ENCODE peak calls at places on chromosome 12, in ten cellular contexts. K is astrocyte; B is aorta; L is lower lobe of right lung; H is CD4-positive, alpha-beta T cell; R is mammary epithelial cell; V is neural progenitor cell; N is psoas muscle; X is left ventricle myocardium inferior; M is CD4-positive, alpha-beta memory T cell. Y is an unnamed sample.

GRCh38 chr12:57515934-57516541 is 4.3 kb downstream of the DDIT3 start:
- DNase-seq in K (no peak), B (no peak), L (no peak), H (no peak), R (no peak), V (no peak), N (no peak), X (no peak), M (no peak), Y (no peak)

GRCh38 chr12:72989458-72989947 is 717.3 kb downstream of the TRHDE start:
- DNase-seq in K (no peak), B (no peak), L (no peak), H (no peak), R (no peak), V (no peak), N (no peak), X (no peak), M (no peak), Y (no peak)

GRCh38 chr12:96989916-96990315 is 82.9 kb downstream of the NEDD1 start:
- DNase-seq in K (peak; percentile 7), B (no peak), L (no peak), H (no peak), R (peak; percentile 35), V (peak; percentile 80), N (no peak), X (no peak), M (no peak), Y (no peak)

GRCh38 chr12:123782997-123783792 is 21.1 kb downstream of the DNAH10 start:
- DNase-seq in K (no peak), B (no peak), L (no peak), H (no peak), R (no peak), V (no peak), N (no peak), X (no peak), M (no peak), Y (no peak)

GRCh38 chr12:110354172-110354780 is 49.2 kb downstream of the ANAPC7 start:
- DNase-seq in K (no peak), B (peak; percentile 31), L (no peak), H (no peak), R (no peak), V (no peak), N (no peak), X (no peak), M (no peak), Y (no peak)

GRCh38 chr12:75666980-75667359 is 155.6 kb upstream of the KRR1 start:
- DNase-seq in K (peak; percentile 89), B (no peak), L (no peak), H (no peak), R (peak; percentile 52), V (no peak), N (no peak), X (no peak), M (no peak), Y (no peak)

GRCh38 chr12:124678421-124678893 is 111.0 kb upstream of the NCOR2 start:
- DNase-seq in K (no peak), B (no peak), L (no peak), H (no peak), R (no peak), V (no peak), N (no peak), X (no peak), M (no peak), Y (no peak)

GRCh38 chr12:18139989-18140596 is 50.1 kb upstream of the RERGL start:
- DNase-seq in K (no peak), B (no peak), L (no peak), H (no peak), R (peak; percentile 9), V (peak; percentile 16), N (no peak), X (no peak), M (no peak), Y (no peak)

GRCh38 chr12:89450922-89451321 is 73.7 kb downstream of the GALNT4 start:
- DNase-seq in K (peak; percentile 83), B (no peak), L (no peak), H (no peak), R (no peak), V (peak; percentile 44), N (no peak), X (no peak), M (no peak), Y (no peak)
- H3K27ac ChIP-seq in K (peak overlapping the region; percentile 59), B (peak overlapping the region; percentile 57), L (peak overlapping the region; percentile 83), H (no peak overlapping the region), R (peak overlapping the region; percentile 85), V (peak overlapping the region; percentile 92), N (no peak overlapping the region), X (peak overlapping the region; percentile 81), M (no peak overlapping the region), Y (peak overlapping the region; percentile 78)

DNA sequence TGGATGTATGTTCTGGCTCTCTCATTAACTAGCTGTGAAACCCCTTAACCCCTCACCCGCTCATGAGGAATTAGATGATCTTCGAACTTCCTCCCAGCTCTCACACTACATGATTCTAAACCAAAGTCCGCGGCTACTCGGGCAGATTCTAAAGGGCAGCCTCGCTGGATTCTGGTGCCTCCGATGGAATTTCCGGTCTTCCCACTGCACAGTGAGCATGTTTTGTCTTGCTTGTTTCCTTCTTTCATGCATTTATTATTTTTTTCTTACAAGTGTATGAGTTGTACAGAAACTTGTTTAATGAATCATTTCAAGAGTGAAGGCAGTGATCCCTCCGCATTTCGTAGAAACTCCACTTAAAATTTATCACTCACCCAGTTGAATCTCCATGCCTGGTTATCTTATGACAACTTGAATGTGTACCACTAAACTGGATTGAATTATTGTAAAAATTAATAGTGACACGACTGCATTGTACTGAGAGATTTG is 4.5 kb upstream of the HCAR3 start:
- DNase-seq in K (peak; percentile 51), B (no peak), L (no peak), H (no peak), R (peak; percentile 97), V (no peak), N (no peak), X (no peak), M (no peak), Y (no peak)
- H3K27ac ChIP-seq in K (peak overlapping the region; percentile 63), B (no peak overlapping the region), L (no peak overlapping the region), H (no peak overlapping the region), R (peak overlapping the region; percentile 100), V (no peak overlapping the region), N (no peak overlapping the region), X (no peak overlapping the region), M (no peak overlapping the region), Y (no peak overlapping the region)

GRCh38 chr12:104218935-104219334 is 3.4 kb downstream of the TXNRD1 start:
- DNase-seq in K (peak; percentile 30), B (no peak), L (no peak), H (no peak), R (peak; percentile 70), V (no peak), N (no peak), X (no peak), M (no peak), Y (no peak)

GRCh38 chr12:104213952-104214351 is 1.6 kb upstream of the TXNRD1 start:
- DNase-seq in K (peak; percentile 86), B (no peak), L (no peak), H (no peak), R (no peak), V (no peak), N (no peak), X (no peak), M (no peak), Y (no peak)

GRCh38 chr12:104219361-104219892 is 3.8 kb downstream of the TXNRD1 start:
- DNase-seq in K (peak; percentile 97), B (no peak), L (no peak), H (no peak), R (peak; percentile 89), V (no peak), N (no peak), X (no peak), M (no peak), Y (no peak)

GRCh38 chr12:104215638-104216297 is at the start of gene TXNRD1:
- DNase-seq in K (peak; percentile 63), B (peak; percentile 95), L (peak; percentile 92), H (peak; percentile 87), R (peak; percentile 58), V (peak; percentile 94), N (peak; percentile 91), X (peak; percentile 87), M (peak; percentile 78), Y (peak; percentile 83)

GRCh38 chr12:104216461-104217058 is 981 bp downstream of the TXNRD1 start:
- DNase-seq in K (no peak), B (no peak), L (no peak), H (no peak), R (no peak), V (no peak), N (no peak), X (no peak), M (no peak), Y (no peak)
- H3K27ac ChIP-seq in K (no peak overlapping the region), B (peak overlapping the region; percentile 34), L (peak overlapping the region; percentile 78), H (no peak overlapping the region), R (no peak overlapping the region), V (no peak overlapping the region), N (peak overlapping the region; percentile 69), X (peak overlapping the region; percentile 94), M (no peak overlapping the region), Y (peak overlapping the region; percentile 97)

GRCh38 chr12:119683816-119684215 is 15.9 kb downstream of the PRKAB1 start:
- DNase-seq in K (no peak), B (no peak), L (no peak), H (no peak), R (no peak), V (no peak), N (no peak), X (no peak), M (no peak), Y (no peak)

GRCh38 chr12:119681953-119682352 is 14.0 kb downstream of the PRKAB1 start:
- DNase-seq in K (no peak), B (no peak), L (no peak), H (no peak), R (no peak), V (no peak), N (no peak), X (no peak), M (no peak), Y (no peak)

GRCh38 chr12:119684730-119685129 is 16.8 kb downstream of the PRKAB1 start:
- DNase-seq in K (no peak), B (no peak), L (no peak), H (no peak), R (no peak), V (no peak), N (no peak), X (no peak), M (no peak), Y (no peak)

GRCh38 chr12:119682635-119683340 is 14.9 kb downstream of the PRKAB1 start:
- DNase-seq in K (no peak), B (no peak), L (no peak), H (no peak), R (no peak), V (no peak), N (no peak), X (no peak), M (no peak), Y (no peak)

GRCh38 chr12:119683413-119683812 is 15.5 kb downstream of the PRKAB1 start:
- DNase-seq in K (peak; percentile 35), B (no peak), L (no peak), H (no peak), R (no peak), V (no peak), N (no peak), X (no peak), M (no peak), Y (no peak)
- H3K27ac ChIP-seq in K (no peak overlapping the region), B (no peak overlapping the region), L (no peak overlapping the region), H (no peak overlapping the region), R (no peak overlapping the region), V (no peak overlapping the region), N (no peak overlapping the region), X (no peak overlapping the region), M (no peak overlapping the region), Y (no peak overlapping the region)

Y was measured in tibial artery.